ENCODE peak calls at places on chromosome 16, in eight cellular contexts. T, E, Y, G, L, J, W and B are unnamed samples.
A peak's percentile ranks its signal among the peaks of the same experiment; 100 is the strongest.

GRCh38 chr16:3098459-3099394 is at the start of gene ZSCAN10:
- DNase-seq in T (no peak), E (no peak), Y (no peak), G (no peak), L (no peak), J (no peak), W (no peak), B (no peak)

GRCh38 chr16:1181715-1182671 is 29.1 kb downstream of the CACNA1H start:
- DNase-seq in T (no peak), E (peak; percentile 65), Y (peak; percentile 73), G (peak; percentile 57), L (no peak), J (no peak), W (peak; percentile 60), B (peak; percentile 92)

GRCh38 chr16:58649707-58650106 is 20.1 kb upstream of the CNOT1 start:
- DNase-seq in T (no peak), E (no peak), Y (no peak), G (no peak), L (no peak), J (no peak), W (no peak), B (no peak)

GRCh38 chr16:83272201-83272600 is 535.6 kb upstream of the HSBP1 start:
- DNase-seq in T (no peak), E (no peak), Y (peak; percentile 60), G (no peak), L (no peak), J (no peak), W (no peak), B (no peak)

GRCh38 chr16:15704545-15704987 is 54.5 kb downstream of the NDE1 start:
- DNase-seq in T (peak; percentile 85), E (peak; percentile 69), Y (peak; percentile 73), G (peak; percentile 84), L (peak; percentile 82), J (peak; percentile 82), W (peak; percentile 70), B (no peak)

GRCh38 chr16:28494141-28494851 is at the start of gene APOBR:
- DNase-seq in T (no peak), E (peak; percentile 30), Y (no peak), G (no peak), L (peak; percentile 87), J (no peak), W (peak; percentile 58), B (peak; percentile 83)

GRCh38 chr16:50580180-50580771 is 32.1 kb downstream of the NKD1 start:
- DNase-seq in T (no peak), E (no peak), Y (peak; percentile 45), G (no peak), L (no peak), J (no peak), W (no peak), B (no peak)

GRCh38 chr16:57514891-57515600 is 21.3 kb downstream of the CCDC102A start:
- DNase-seq in T (no peak), E (no peak), Y (no peak), G (no peak), L (no peak), J (no peak), W (no peak), B (no peak)

GRCh38 chr16:64061621-64062020 is 1060.2 kb downstream of the CDH11 start:
- DNase-seq in T (no peak), E (no peak), Y (no peak), G (no peak), L (no peak), J (no peak), W (no peak), B (no peak)

GRCh38 chr16:55817236-55817912 is 15.5 kb downstream of the CES1 start:
- DNase-seq in T (peak; percentile 15), E (no peak), Y (no peak), G (no peak), L (no peak), J (no peak), W (no peak), B (no peak)

GRCh38 chr16:892536-893255 is 78.1 kb downstream of the LMF1 start:
- DNase-seq in T (no peak), E (no peak), Y (peak; percentile 10), G (no peak), L (no peak), J (no peak), W (no peak), B (no peak)

GRCh38 chr16:72995151-72995881 is 52.6 kb downstream of the ZFHX3 start:
- DNase-seq in T (no peak), E (no peak), Y (no peak), G (peak; percentile 56), L (no peak), J (no peak), W (no peak), B (peak; percentile 59)

GRCh38 chr16:87675111-87675510 is 72.8 kb downstream of the JPH3 start:
- DNase-seq in T (peak; percentile 59), E (no peak), Y (no peak), G (no peak), L (no peak), J (no peak), W (no peak), B (no peak)

GRCh38 chr16:87789437-87790277 is 23.9 kb upstream of the KLHDC4 start:
- DNase-seq in T (no peak), E (no peak), Y (peak; percentile 91), G (peak; percentile 98), L (no peak), J (no peak), W (peak; percentile 60), B (no peak)

GRCh38 chr16:89779917-89780316 is 36.5 kb downstream of the FANCA start:
- DNase-seq in T (no peak), E (no peak), Y (no peak), G (no peak), L (no peak), J (no peak), W (no peak), B (no peak)

GRCh38 chr16:3065069-3065741 is at the start of gene IL32:
- DNase-seq in T (no peak), E (peak; percentile 61), Y (peak; percentile 80), G (peak; percentile 71), L (peak; percentile 65), J (no peak), W (peak; percentile 68), B (no peak)

GRCh38 chr16:89764711-89765201 is 43.4 kb downstream of the ZNF276 start:
- DNase-seq in T (no peak), E (no peak), Y (no peak), G (no peak), L (peak; percentile 27), J (peak; percentile 21), W (peak; percentile 86), B (peak; percentile 77)

GRCh38 chr16:12646490-12647274 is 157.0 kb downstream of the CPPED1 start:
- DNase-seq in T (no peak), E (no peak), Y (peak; percentile 38), G (no peak), L (no peak), J (peak; percentile 26), W (peak; percentile 63), B (no peak)

GRCh38 chr16:30473231-30474061 is 904 bp downstream of the ITGAL start:
- DNase-seq in T (no peak), E (no peak), Y (no peak), G (no peak), L (peak; percentile 56), J (no peak), W (no peak), B (no peak)

GRCh38 chr16:56632160-56632847 is at the start of gene MT1M:
- DNase-seq in T (peak; percentile 86), E (peak; percentile 72), Y (peak; percentile 75), G (no peak), L (no peak), J (no peak), W (peak; percentile 69), B (peak; percentile 88)

GRCh38 chr16:86072328-86073102 is 173.6 kb downstream of the IRF8 start:
- DNase-seq in T (no peak), E (peak; percentile 62), Y (peak; percentile 79), G (peak; percentile 64), L (peak; percentile 22), J (peak; percentile 52), W (peak; percentile 61), B (no peak)

GRCh38 chr16:75555213-75555706 is 792 bp downstream of the TMEM231 start:
- DNase-seq in T (peak; percentile 79), E (peak; percentile 84), Y (peak; percentile 95), G (peak; percentile 97), L (no peak), J (peak; percentile 26), W (peak; percentile 67), B (peak; percentile 92)

GRCh38 chr16:19521471-19522368 is at the start of gene GDE1:
- DNase-seq in T (peak; percentile 95), E (peak; percentile 96), Y (peak; percentile 97), G (peak; percentile 94), L (peak; percentile 93), J (peak; percentile 92), W (peak; percentile 96), B (peak; percentile 97)

GRCh38 chr16:20263138-20263855 is 64.0 kb downstream of the GP2 start:
- DNase-seq in T (no peak), E (no peak), Y (no peak), G (no peak), L (no peak), J (no peak), W (no peak), B (no peak)

GRCh38 chr16:57480127-57480753 is 6.1 kb downstream of the DOK4 start:
- DNase-seq in T (no peak), E (peak; percentile 63), Y (peak; percentile 74), G (peak; percentile 80), L (no peak), J (no peak), W (peak; percentile 92), B (no peak)

GRCh38 chr16:68223072-68223471 is 12.9 kb downstream of the ESRP2 start:
- DNase-seq in T (no peak), E (no peak), Y (no peak), G (no peak), L (no peak), J (no peak), W (no peak), B (no peak)
- H3K4me1 ChIP-seq in T (peaks cover 8% of the 10 kb centered on the region), E (peaks cover 13% of the 10 kb centered on the region), Y (no peaks in the 10 kb centered on the region), G (no peaks in the 10 kb centered on the region), L (peaks cover 19% of the 10 kb centered on the region), J (peaks cover 10% of the 10 kb centered on the region), W (peaks cover 25% of the 10 kb centered on the region), B (no peaks in the 10 kb centered on the region)

GRCh38 chr16:24135624-24136296 is 120.4 kb upstream of the CACNG3 start:
- DNase-seq in T (no peak), E (no peak), Y (no peak), G (no peak), L (no peak), J (no peak), W (no peak), B (no peak)
- H3K27ac ChIP-seq in T (no peak overlapping the region), E (no peak overlapping the region), Y (no peak overlapping the region), G (no peak overlapping the region), L (no peak overlapping the region), J (no peak overlapping the region), W (no peak overlapping the region), B (no peak overlapping the region)

GRCh38 chr16:81473561-81473960 is 29.0 kb downstream of the CMIP start:
- DNase-seq in T (no peak), E (peak; percentile 25), Y (peak; percentile 23), G (no peak), L (no peak), J (no peak), W (no peak), B (no peak)
- H3K4me1 ChIP-seq in T (peaks cover 56% of the 10 kb centered on the region), E (peaks cover 71% of the 10 kb centered on the region), Y (no peaks in the 10 kb centered on the region), G (peaks cover 84% of the 10 kb centered on the region), L (peaks cover 70% of the 10 kb centered on the region), J (peaks cover 73% of the 10 kb centered on the region), W (peaks cover 81% of the 10 kb centered on the region), B (no peaks in the 10 kb centered on the region)

DNA sequence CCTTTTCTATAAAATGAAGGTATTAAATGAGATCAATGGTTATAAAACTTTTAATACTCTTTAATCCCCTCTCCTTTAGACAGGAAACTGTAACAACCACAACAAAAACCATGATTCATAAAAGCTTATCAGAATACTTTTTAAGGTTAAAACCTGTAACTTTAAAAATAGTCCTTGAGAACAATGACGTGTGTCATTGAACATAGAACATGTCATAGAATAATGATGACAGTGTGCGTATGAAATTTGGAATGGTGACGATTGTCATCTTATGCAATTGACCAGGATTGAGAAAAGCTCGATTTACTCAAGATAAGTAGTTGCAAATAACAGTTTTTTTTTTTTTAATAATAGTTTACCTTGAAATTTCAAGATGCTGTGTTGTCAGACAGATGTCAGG is 94.1 kb downstream of the PLCG2 start:
- DNase-seq in T (no peak), E (no peak), Y (no peak), G (no peak), L (no peak), J (no peak), W (no peak), B (no peak)
- H3K27ac ChIP-seq in T (no peak overlapping the region), E (no peak overlapping the region), Y (no peak overlapping the region), G (no peak overlapping the region), L (no peak overlapping the region), J (no peak overlapping the region), W (no peak overlapping the region), B (no peak overlapping the region)